ENCODE peak calls at places on chromosomes 16 and 17, in eight cellular contexts. One of them, this sample, is unnamed.

GRCh38 chr16:85639529-85640253 is 26.6 kb downstream of the GSE1 start:
- DNase-seq in CD4-positive, CD25-positive, alpha-beta regulatory T cell: no peak
- DNase-seq in NCI-H2081: peak
- DNase-seq in HT1080: no peak
- DNase-seq in A549: no peak
- DNase-seq in GM03348: no peak
- DNase-seq in OCI-M1: no peak
- DNase-seq in thoracic aorta: no peak
- DNase-seq in this sample: no peak

GRCh38 chr17:42895185-42895555 is 5.4 kb upstream of the G6PC1 start:
- DNase-seq in OCI-M1: no peak
- DNase-seq in CD4-positive, CD25-positive, alpha-beta regulatory T cell: no peak
- DNase-seq in NCI-H2081: no peak
- DNase-seq in GM03348: peak
- DNase-seq in thoracic aorta: peak
- DNase-seq in A549: peak
- DNase-seq in HT1080: peak
- DNase-seq in this sample: no peak

GRCh38 chr16:78762222-78762621 is 662.8 kb downstream of the WWOX start:
- DNase-seq in CD4-positive, CD25-positive, alpha-beta regulatory T cell: no peak
- DNase-seq in OCI-M1: no peak
- DNase-seq in GM03348: no peak
- DNase-seq in NCI-H2081: no peak
- DNase-seq in HT1080: no peak
- DNase-seq in thoracic aorta: no peak
- DNase-seq in A549: no peak
- DNase-seq in this sample: no peak

GRCh38 chr16:1560866-1561265 is 27.4 kb downstream of the TMEM204 start:
- DNase-seq in A549: no peak
- DNase-seq in CD4-positive, CD25-positive, alpha-beta regulatory T cell: no peak
- DNase-seq in NCI-H2081: no peak
- DNase-seq in GM03348: no peak
- DNase-seq in OCI-M1: no peak
- DNase-seq in HT1080: no peak
- DNase-seq in thoracic aorta: no peak
- DNase-seq in this sample: no peak

GRCh38 chr17:72588961-72589360 is 468.1 kb downstream of the SOX9 start:
- DNase-seq in thoracic aorta: no peak
- DNase-seq in CD4-positive, CD25-positive, alpha-beta regulatory T cell: no peak
- DNase-seq in OCI-M1: no peak
- DNase-seq in A549: peak
- DNase-seq in HT1080: peak
- DNase-seq in NCI-H2081: peak
- DNase-seq in GM03348: no peak
- DNase-seq in this sample: no peak

GRCh38 chr17:71260366-71260765 is 860.5 kb upstream of the SOX9 start:
- DNase-seq in A549: no peak
- DNase-seq in HT1080: peak
- DNase-seq in thoracic aorta: no peak
- DNase-seq in NCI-H2081: no peak
- DNase-seq in GM03348: peak
- DNase-seq in CD4-positive, CD25-positive, alpha-beta regulatory T cell: no peak
- DNase-seq in OCI-M1: no peak
- DNase-seq in this sample: no peak

GRCh38 chr16:67013823-67014640 is 14.9 kb upstream of the CBFB start:
- DNase-seq in CD4-positive, CD25-positive, alpha-beta regulatory T cell: peak
- DNase-seq in OCI-M1: peak
- DNase-seq in NCI-H2081: peak
- DNase-seq in HT1080: peak
- DNase-seq in A549: no peak
- DNase-seq in thoracic aorta: no peak
- DNase-seq in GM03348: peak
- DNase-seq in this sample: peak

GRCh38 chr17:76538281-76538931 is 897 bp upstream of the CYGB start:
- DNase-seq in NCI-H2081: no peak
- DNase-seq in A549: no peak
- DNase-seq in GM03348: no peak
- DNase-seq in thoracic aorta: no peak
- DNase-seq in OCI-M1: no peak
- DNase-seq in HT1080: no peak
- DNase-seq in CD4-positive, CD25-positive, alpha-beta regulatory T cell: no peak
- DNase-seq in this sample: no peak

GRCh38 chr17:5584971-5585794 is 874 bp upstream of the NLRP1 start:
- DNase-seq in GM03348: peak
- DNase-seq in thoracic aorta: no peak
- DNase-seq in HT1080: peak
- DNase-seq in OCI-M1: no peak
- DNase-seq in CD4-positive, CD25-positive, alpha-beta regulatory T cell: no peak
- DNase-seq in A549: no peak
- DNase-seq in NCI-H2081: no peak
- DNase-seq in this sample: no peak